ENCODE peak calls at places on chromosomes 4 and X, in eight cellular contexts. R is psoas muscle, H is adrenal gland, Q is heart left ventricle, G is fibroblast of lung, P is upper lobe of right lung, Z is hepatocyte, B is left lung. I is an unnamed sample. For H3K9me3, the result is how much of the 10 kb centered on the place peaks cover.

GRCh38 chr4:85607624-85608023 is 132.7 kb downstream of the ARHGAP24 start:
- DNase-seq in R (no peak), H (no peak), Q (no peak), G (no peak), P (no peak), Z (no peak), B (no peak), I (no peak)

GRCh38 chr4:13452927-13453579 is 31.1 kb downstream of the RAB28 start:
- DNase-seq in R (no peak), H (no peak), Q (no peak), G (no peak), P (no peak), Z (no peak), B (no peak), I (no peak)

GRCh38 chrX:53262918-53263394 is 18.4 kb downstream of the IQSEC2 start:
- DNase-seq in R (no peak), H (no peak), Q (no peak), G (peak), P (no peak), Z (no peak), B (no peak), I (no peak)

GRCh38 chrX:1051421-1051820 is 161.0 kb downstream of the CRLF2 start:
- DNase-seq in R (no peak), H (no peak), Q (no peak), G (no peak), P (no peak), Z (no peak), B (no peak), I (no peak)

GRCh38 chrX:106692425-106693075 is 34.0 kb upstream of the RNF128 start:
- DNase-seq in R (no peak), H (no peak), Q (no peak), G (no peak), P (no peak), Z (peak), B (no peak), I (no peak)

GRCh38 chr4:20251061-20251795 is 477 bp upstream of the SLIT2 start:
- DNase-seq in R (no peak), H (no peak), Q (no peak), G (peak), P (no peak), Z (no peak), B (no peak), I (peak)

GRCh38 chr4:182770259-182770968 is 146.8 kb downstream of the DCTD start:
- DNase-seq in R (no peak), H (no peak), Q (no peak), G (no peak), P (no peak), Z (peak), B (no peak), I (no peak)

GRCh38 chr4:156528216-156528615 is 443.4 kb downstream of the PDGFC start:
- DNase-seq in R (no peak), H (no peak), Q (no peak), G (peak), P (no peak), Z (no peak), B (no peak), I (no peak)

GRCh38 chr4:48141048-48141447 is 7.0 kb upstream of the TXK start:
- DNase-seq in R (no peak), H (no peak), Q (no peak), G (peak), P (no peak), Z (peak), B (no peak), I (no peak)

GRCh38 chrX:2712428-2712827 is 21.3 kb downstream of the CD99 start:
- DNase-seq in R (no peak), H (no peak), Q (no peak), G (no peak), P (no peak), Z (no peak), B (no peak), I (no peak)

GRCh38 chr4:144179152-144179739 is 38.7 kb upstream of the GYPA start:
- DNase-seq in R (no peak), H (no peak), Q (no peak), G (no peak), P (no peak), Z (no peak), B (no peak), I (no peak)

GRCh38 chr4:88728146-88728545 is 30.5 kb upstream of the NAP1L5 start:
- DNase-seq in R (peak), H (no peak), Q (no peak), G (no peak), P (no peak), Z (no peak), B (no peak), I (no peak)

GRCh38 chrX:39903937-39904336 is 193.8 kb downstream of the BCOR start:
- DNase-seq in R (no peak), H (no peak), Q (no peak), G (no peak), P (no peak), Z (no peak), B (no peak), I (no peak)
- H3K27ac ChIP-seq in R (no peak), H (peak), Q (no peak), G (no peak), P (no peak), Z (no peak), B (no peak), I (no peak)

DNA sequence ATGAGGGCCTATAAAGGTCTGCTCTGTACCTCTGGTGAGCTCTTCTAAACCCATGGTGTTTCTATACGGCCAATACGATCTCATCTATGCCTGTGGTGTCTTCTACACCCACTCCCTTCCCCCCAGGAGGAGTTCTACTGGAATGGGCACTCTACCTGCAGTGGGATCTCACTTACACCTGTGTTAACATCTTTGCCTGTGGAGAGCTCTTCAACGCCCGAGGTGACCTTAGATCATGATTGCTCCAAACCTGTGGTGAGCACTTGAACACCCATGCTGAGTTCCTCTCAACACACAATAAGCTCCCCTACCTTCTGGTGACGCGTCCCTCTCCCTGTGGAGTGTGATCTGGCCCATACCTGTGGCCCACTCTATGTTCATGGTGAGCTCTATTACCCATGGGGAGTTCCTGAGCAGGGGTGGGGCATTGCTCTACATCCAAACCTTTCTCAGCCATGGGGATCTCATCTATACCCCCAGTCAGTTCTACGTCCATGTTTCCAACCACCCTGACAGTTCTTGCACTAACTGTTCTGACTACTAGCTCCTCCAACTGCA is 48.6 kb downstream of the BCOR start:
- DNase-seq in R (no peak), H (no peak), Q (no peak), G (no peak), P (no peak), Z (no peak), B (no peak), I (no peak)
- H3K9me3 ChIP-seq in R (under half), H (under half), Q (under half), G (under half), P (under half), Z (under half), B (under half), I (under half)

GRCh38 chr4:158810487-158811215 is 41.8 kb downstream of the FNIP2 start:
- DNase-seq in R (peak), H (peak), Q (peak), G (peak), P (no peak), Z (peak), B (no peak), I (peak)
- H3K27ac ChIP-seq in R (peak), H (peak), Q (peak), G (peak), P (peak), Z (peak), B (peak), I (peak)

GRCh38 chr4:161496-162284 is 37.4 kb downstream of the ZNF718 start:
- DNase-seq in R (no peak), H (no peak), Q (no peak), G (peak), P (no peak), Z (no peak), B (no peak), I (no peak)
- H3K9me3 ChIP-seq in R (half or more), H (half or more), Q (half or more), G (under half), P (half or more), Z (half or more), B (half or more), I (half or more)

GRCh38 chrX:10576777-10577444 is 43.5 kb downstream of the MID1 start:
- DNase-seq in R (no peak), H (no peak), Q (peak), G (no peak), P (no peak), Z (no peak), B (no peak), I (no peak)

GRCh38 chrX:10577863-10578262 is 42.5 kb downstream of the MID1 start:
- DNase-seq in R (no peak), H (no peak), Q (no peak), G (peak), P (no peak), Z (no peak), B (no peak), I (no peak)

GRCh38 chrX:10582215-10582733 is 38.1 kb downstream of the MID1 start:
- DNase-seq in R (no peak), H (no peak), Q (no peak), G (peak), P (no peak), Z (no peak), B (no peak), I (no peak)

GRCh38 chrX:10579753-10580060 is 40.7 kb downstream of the MID1 start:
- DNase-seq in R (no peak), H (no peak), Q (no peak), G (peak), P (no peak), Z (no peak), B (no peak), I (no peak)

GRCh38 chrX:10579018-10579752 is 41.2 kb downstream of the MID1 start:
- DNase-seq in R (no peak), H (no peak), Q (no peak), G (peak), P (no peak), Z (peak), B (no peak), I (no peak)
- H3K27ac ChIP-seq in R (no peak), H (peak), Q (peak), G (peak), P (no peak), Z (peak), B (peak), I (peak)

GRCh38 chr4:99022566-99022965 is 27.0 kb downstream of the METAP1 start:
- DNase-seq in R (no peak), H (no peak), Q (no peak), G (no peak), P (no peak), Z (no peak), B (no peak), I (no peak)

GRCh38 chr4:99025506-99025905 is 30.0 kb downstream of the METAP1 start:
- DNase-seq in R (no peak), H (no peak), Q (no peak), G (no peak), P (no peak), Z (no peak), B (no peak), I (no peak)

GRCh38 chr4:99024481-99025275 is 29.2 kb downstream of the METAP1 start:
- DNase-seq in R (no peak), H (no peak), Q (no peak), G (no peak), P (no peak), Z (no peak), B (no peak), I (no peak)

GRCh38 chr4:99027304-99027703 is 31.8 kb downstream of the METAP1 start:
- DNase-seq in R (no peak), H (no peak), Q (no peak), G (no peak), P (no peak), Z (no peak), B (no peak), I (no peak)

DNA sequence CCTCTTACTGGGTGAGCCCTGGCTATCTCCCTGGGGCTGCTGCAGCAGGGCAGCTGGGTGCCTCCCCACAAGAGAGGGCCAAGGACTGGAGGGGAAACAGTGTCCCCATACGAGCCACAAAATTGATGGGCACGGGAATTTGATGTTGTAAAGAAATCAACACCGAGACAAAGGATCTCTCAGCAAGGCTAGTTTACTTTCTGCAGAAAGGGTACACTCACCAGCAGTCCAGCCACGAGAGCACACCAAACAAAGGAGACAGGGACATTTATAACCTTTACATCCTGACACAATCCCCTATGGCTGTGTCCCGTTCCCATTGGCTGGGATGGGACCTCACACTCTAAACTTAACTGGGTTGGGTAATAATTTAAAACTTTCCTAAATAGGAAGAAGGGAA is 25.9 kb downstream of the METAP1 start:
- DNase-seq in R (no peak), H (no peak), Q (no peak), G (no peak), P (no peak), Z (no peak), B (no peak), I (no peak)
- H3K9me3 ChIP-seq in R (under half), H (under half), Q (under half), G (under half), P (under half), Z (under half), B (under half), I (under half)

GRCh38 chr4:7811536-7812190 is 128.0 kb downstream of the AFAP1 start:
- DNase-seq in R (peak), H (no peak), Q (peak), G (peak), P (no peak), Z (peak), B (no peak), I (no peak)
- H3K27ac ChIP-seq in R (no peak), H (peak), Q (peak), G (peak), P (peak), Z (peak), B (peak), I (peak)

GRCh38 chrX:55813150-55813549 is 95.6 kb downstream of the RRAGB start:
- DNase-seq in R (no peak), H (no peak), Q (no peak), G (no peak), P (no peak), Z (no peak), B (peak), I (no peak)
- H3K9me3 ChIP-seq in R (under half), H (under half), Q (under half), G (under half), P (under half), Z (under half), B (under half), I (under half)

GRCh38 chr4:185183622-185184281 is 20.0 kb downstream of the CFAP97 start:
- DNase-seq in R (peak), H (peak), Q (peak), G (peak), P (no peak), Z (peak), B (no peak), I (no peak)
- H3K27ac ChIP-seq in R (no peak), H (no peak), Q (no peak), G (no peak), P (no peak), Z (no peak), B (no peak), I (no peak)